ENCODE peak calls at places on chromosomes 1 and 21, in seven cellular contexts. B, X, S, F, Q, E and C are unnamed samples.

GRCh38 chr1:16441312-16441641 is 753 bp downstream of the NECAP2 start:
- DNase-seq in B (peak), X (no peak), S (no peak), F (no peak), Q (no peak), E (no peak), C (no peak)

GRCh38 chr1:62280150-62280549 is 39.1 kb downstream of the KANK4 start:
- DNase-seq in B (no peak), X (no peak), S (peak), F (no peak), Q (peak), E (no peak), C (no peak)

GRCh38 chr21:44783023-44783696 is 18.5 kb downstream of the UBE2G2 start:
- DNase-seq in B (no peak), X (no peak), S (no peak), F (no peak), Q (no peak), E (no peak), C (no peak)

GRCh38 chr1:12188115-12188514 is 21.3 kb downstream of the TNFRSF1B start:
- DNase-seq in B (no peak), X (no peak), S (no peak), F (no peak), Q (no peak), E (no peak), C (no peak)

GRCh38 chr21:14737922-14738321 is 191.8 kb upstream of the SAMSN1 start:
- DNase-seq in B (peak), X (no peak), S (no peak), F (peak), Q (peak), E (peak), C (no peak)

GRCh38 chr1:62904537-62904936 is 120.6 kb downstream of the ATG4C start:
- DNase-seq in B (no peak), X (no peak), S (no peak), F (no peak), Q (no peak), E (no peak), C (no peak)

GRCh38 chr1:180114546-180114945 is 40.1 kb upstream of the QSOX1 start:
- DNase-seq in B (no peak), X (no peak), S (no peak), F (no peak), Q (no peak), E (no peak), C (no peak)

GRCh38 chr21:40841524-40842196 is 5.3 kb downstream of the DSCAM start:
- DNase-seq in B (no peak), X (no peak), S (peak), F (no peak), Q (peak), E (peak), C (peak)

GRCh38 chr1:8439015-8439702 is 121.2 kb downstream of the SLC45A1 start:
- DNase-seq in B (peak), X (no peak), S (peak), F (no peak), Q (peak), E (peak), C (peak)

GRCh38 chr1:23838401-23838866 is 13.2 kb upstream of the HMGCL start:
- DNase-seq in B (peak), X (peak), S (peak), F (peak), Q (peak), E (peak), C (peak)

GRCh38 chr21:28083350-28083749 is 909.3 kb downstream of the LTN1 start:
- DNase-seq in B (no peak), X (no peak), S (no peak), F (no peak), Q (no peak), E (no peak), C (no peak)